ENCODE peak calls at places on chromosome 4, in five cellular contexts. Y is sigmoid colon, B is esophagus muscularis mucosa, M is suprapubic skin, U is transverse colon. K is an unnamed sample. For H3K4me1, the result is how much of the 10 kb centered on the place peaks cover.

GRCh38 chr4:169282429-169283113 is 11.8 kb upstream of the SH3RF1 start:
- DNase-seq in Y (no peak), B (no peak), M (no peak), U (no peak), K (no peak)

GRCh38 chr4:88697588-88698329 is at the start of gene NAP1L5:
- DNase-seq in Y (peak), B (no peak), M (peak), U (peak), K (peak)

GRCh38 chr4:109424093-109424818 is 9.4 kb upstream of the SEC24B start:
- DNase-seq in Y (no peak), B (no peak), M (no peak), U (no peak), K (no peak)

GRCh38 chr4:7192252-7193039 is at the start of gene SORCS2:
- DNase-seq in Y (peak), B (no peak), M (no peak), U (peak), K (peak)

GRCh38 chr4:147965873-147966272 is 234.0 kb downstream of the ARHGAP10 start:
- DNase-seq in Y (no peak), B (no peak), M (no peak), U (no peak), K (no peak)

GRCh38 chr4:79917246-79917645 is 155.8 kb downstream of the ANTXR2 start:
- DNase-seq in Y (no peak), B (no peak), M (no peak), U (peak), K (no peak)

GRCh38 chr4:81061340-81061730 is 30.8 kb downstream of the BMP3 start:
- DNase-seq in Y (no peak), B (no peak), M (no peak), U (no peak), K (no peak)

GRCh38 chr4:167100120-167100519 is 134.2 kb downstream of the SPOCK3 start:
- DNase-seq in Y (no peak), B (no peak), M (no peak), U (no peak), K (no peak)

GRCh38 chr4:913280-913618 is 18.9 kb downstream of the GAK start:
- DNase-seq in Y (peak), B (no peak), M (peak), U (no peak), K (no peak)

GRCh38 chr4:107276052-107276451 is 239.9 kb upstream of the DKK2 start:
- DNase-seq in Y (no peak), B (no peak), M (no peak), U (no peak), K (no peak)

GRCh38 chr4:123741906-123742305 is 345.3 kb downstream of the SPRY1 start:
- DNase-seq in Y (no peak), B (no peak), M (no peak), U (no peak), K (no peak)
- H3K4me1 ChIP-seq in Y (under half), B (under half), M (under half), U (under half), K (under half)

GRCh38 chr4:184534511-184535391 is 60.4 kb upstream of the IRF2 start:
- DNase-seq in Y (no peak), B (peak), M (no peak), U (no peak), K (no peak)
- H3K4me3 ChIP-seq in Y (no peak), B (no peak), M (no peak), U (no peak), K (peak)

GRCh38 chr4:3447431-3448395 is 5.9 kb downstream of the HGFAC start:
- DNase-seq in Y (no peak), B (no peak), M (no peak), U (no peak), K (no peak)

GRCh38 chr4:3449574-3450534 is 8.1 kb downstream of the HGFAC start:
- DNase-seq in Y (no peak), B (no peak), M (no peak), U (no peak), K (no peak)

GRCh38 chr4:3446631-3447320 is 5.0 kb downstream of the HGFAC start:
- DNase-seq in Y (no peak), B (no peak), M (no peak), U (no peak), K (no peak)

GRCh38 chr4:3450643-3451042 is 8.9 kb downstream of the HGFAC start:
- DNase-seq in Y (no peak), B (no peak), M (no peak), U (no peak), K (no peak)

DNA sequence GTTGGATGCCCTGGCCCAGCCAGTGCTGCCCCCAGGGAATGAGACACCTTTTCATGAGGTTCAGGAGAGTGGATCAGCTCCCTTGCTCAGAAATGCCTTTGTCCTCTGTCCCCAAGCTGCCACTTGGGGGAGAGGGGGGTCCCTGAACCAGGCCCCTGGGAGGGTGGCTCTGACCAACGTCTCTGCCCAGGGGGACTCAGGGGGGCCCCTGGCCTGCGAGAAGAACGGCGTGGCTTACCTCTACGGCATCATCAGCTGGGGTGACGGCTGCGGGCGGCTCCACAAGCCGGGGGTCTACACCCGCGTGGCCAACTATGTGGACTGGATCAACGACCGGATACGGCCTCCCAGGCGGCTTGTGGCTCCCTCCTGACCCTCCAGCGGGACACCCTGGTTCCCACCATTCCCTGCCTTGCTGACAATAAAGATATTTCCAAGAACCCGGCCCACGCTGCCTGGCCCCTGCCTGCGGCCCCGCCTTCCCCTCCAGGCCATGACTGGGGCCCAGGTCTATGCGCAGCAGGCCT is 7.3 kb downstream of the HGFAC start:
- DNase-seq in Y (no peak), B (no peak), M (no peak), U (no peak), K (no peak)
- TF ChIP-seq POLR2AphosphoS5 in Y (no peak), B (no peak), M (no peak), U (no peak), K (no peak)

GRCh38 chr4:156778606-156779005 is 193.0 kb downstream of the PDGFC start:
- DNase-seq in Y (no peak), B (no peak), M (no peak), U (no peak), K (no peak)
- H3K4me1 ChIP-seq in Y (under half), B (under half), M (half or more), U (under half), K (under half)